ENCODE peak calls at places on chromosomes 2 and 18, in seven cellular contexts. D is spleen; L is cardiac muscle cell; N is uterus; V is neuronal stem cell; P is CD8-positive, alpha-beta T cell; S is HCT116. C is an unnamed sample.

GRCh38 chr2:224369028-224369632 is 32.8 kb downstream of the FAM124B start:
- DNase-seq in L (peak; percentile 72), V (peak; percentile 41), P (no peak), D (no peak), N (no peak), S (peak; percentile 37), C (no peak)

GRCh38 chr18:63319383-63320040 is at the start of gene BCL2:
- DNase-seq in N (no peak), V (no peak), D (no peak), S (no peak), P (peak; percentile 34), L (peak; percentile 52), C (no peak)

GRCh38 chr2:83744830-83745229 is 714.2 kb downstream of the SUCLG1 start:
- DNase-seq in N (no peak), S (no peak), V (no peak), L (no peak), D (no peak), P (no peak), C (no peak)

GRCh38 chr2:171432969-171433762 is 624 bp downstream of the METTL8 start:
- DNase-seq in S (peak; percentile 63), D (peak; percentile 84), V (no peak), L (peak; percentile 34), P (no peak), N (no peak), C (peak; percentile 57)

GRCh38 chr2:67486041-67486796 is 89.1 kb downstream of the ETAA1 start:
- DNase-seq in V (no peak), N (no peak), P (no peak), S (no peak), D (no peak), L (no peak), C (peak; percentile 21)

GRCh38 chr2:128941676-128942075 is 623.0 kb upstream of the HS6ST1 start:
- DNase-seq in S (no peak), V (no peak), N (no peak), P (no peak), D (no peak), L (no peak), C (no peak)

GRCh38 chr2:151261977-151262291 is 271 bp upstream of the RBM43 start:
- DNase-seq in P (no peak), N (no peak), L (no peak), V (no peak), S (no peak), D (no peak), C (no peak)

GRCh38 chr2:135948642-135949355 is 36.6 kb downstream of the DARS1 start:
- DNase-seq in P (no peak), D (no peak), S (peak; percentile 83), N (no peak), V (no peak), L (no peak), C (no peak)

GRCh38 chr2:165018207-165018606 is 62.9 kb upstream of the SLC38A11 start:
- DNase-seq in D (no peak), L (peak; percentile 24), N (no peak), S (no peak), P (no peak), V (peak; percentile 9), C (no peak)

GRCh38 chr2:36059684-36060083 is 295.9 kb upstream of the CRIM1 start:
- DNase-seq in S (no peak), N (no peak), L (no peak), V (no peak), D (no peak), P (no peak), C (no peak)

GRCh38 chr2:26412091-26412673 is 10.5 kb downstream of the DRC1 start:
- DNase-seq in L (no peak), P (no peak), V (no peak), N (no peak), S (no peak), D (no peak), C (no peak)

GRCh38 chr2:99957724-99958123 is 184.7 kb downstream of the AFF3 start:
- DNase-seq in L (no peak), D (no peak), P (no peak), N (no peak), S (no peak), V (no peak), C (no peak)

GRCh38 chr2:151334082-151334815 is 23.1 kb upstream of the TNFAIP6 start:
- DNase-seq in L (no peak), N (no peak), S (no peak), D (no peak), P (no peak), V (no peak), C (peak; percentile 28)

GRCh38 chr18:39462436-39462835 is 1896.8 kb upstream of the CELF4 start:
- DNase-seq in P (no peak), V (no peak), D (no peak), L (no peak), S (no peak), N (no peak), C (no peak)

GRCh38 chr2:242064364-242065250 is 195.1 kb downstream of the RTP5 start:
- DNase-seq in S (no peak), L (no peak), N (no peak), V (no peak), D (peak; percentile 54), P (no peak), C (no peak)

GRCh38 chr2:74045454-74045853 is 60.7 kb downstream of the TET3 start:
- DNase-seq in D (no peak), V (no peak), P (no peak), N (no peak), S (no peak), L (no peak), C (peak; percentile 39)

GRCh38 chr2:240462073-240462703 is 26.7 kb downstream of the GPC1 start:
- DNase-seq in D (peak; percentile 74), S (no peak), V (no peak), N (peak; percentile 12), P (no peak), L (no peak), C (peak; percentile 43)

GRCh38 chr2:3738454-3738853 is 35.1 kb downstream of the DCDC2C start:
- DNase-seq in V (no peak), L (peak; percentile 47), D (no peak), S (peak; percentile 34), N (no peak), P (no peak), C (no peak)

GRCh38 chr2:137168564-137168963 is 403.2 kb downstream of the THSD7B start:
- DNase-seq in S (no peak), N (no peak), L (no peak), D (no peak), P (no peak), V (no peak), C (no peak)

GRCh38 chr2:119174216-119174992 is 15.9 kb upstream of the C1QL2 start:
- DNase-seq in N (no peak), S (peak; percentile 41), V (peak; percentile 27), D (peak; percentile 84), L (peak; percentile 27), P (peak; percentile 35), C (no peak)

GRCh38 chr2:121377676-121378075 is 92.7 kb upstream of the TFCP2L1 start:
- DNase-seq in N (no peak), V (no peak), S (no peak), D (no peak), P (no peak), L (no peak), C (no peak)

GRCh38 chr2:17538022-17538843 is 2.3 kb upstream of the VSNL1 start:
- DNase-seq in P (no peak), S (peak; percentile 19), V (no peak), D (no peak), N (no peak), L (peak; percentile 5), C (peak; percentile 35)

GRCh38 chr2:131034122-131035051 is 58.9 kb downstream of the FAM168B start:
- DNase-seq in S (no peak), P (no peak), D (peak; percentile 75), N (no peak), V (peak; percentile 62), L (peak; percentile 79), C (no peak)

GRCh38 chr2:165953306-165953654 is 296 bp downstream of the TTC21B start:
- DNase-seq in P (no peak), V (no peak), N (no peak), D (no peak), S (peak; percentile 3), L (no peak), C (no peak)

GRCh38 chr2:85843543-85843942 is 45.2 kb downstream of the ST3GAL5 start:
- DNase-seq in V (no peak), L (no peak), D (no peak), S (no peak), P (no peak), N (no peak), C (no peak)

GRCh38 chr18:39448942-39449341 is 1883.3 kb upstream of the CELF4 start:
- DNase-seq in P (no peak), L (no peak), D (no peak), N (no peak), V (no peak), S (no peak), C (no peak)

GRCh38 chr2:219645631-219646527 is 18.4 kb downstream of the SLC4A3 start:
- DNase-seq in S (peak; percentile 65), V (no peak), L (no peak), D (no peak), N (peak; percentile 42), P (no peak), C (no peak)
- H3K27ac ChIP-seq in S (peak overlapping the region; percentile 50), V (no peak overlapping the region), L (peak overlapping the region; percentile 82), D (no peak overlapping the region), N (no peak overlapping the region), P (no peak overlapping the region), C (peak overlapping the region; percentile 16)

GRCh38 chr18:23688528-23688927 is 725 bp upstream of the LAMA3 start:
- DNase-seq in L (no peak), N (no peak), S (no peak), D (no peak), P (no peak), V (no peak), C (no peak)
- H3K4me3 ChIP-seq in L (no peak overlapping the region), N (no peak overlapping the region), S (peak overlapping the region; percentile 28), D (peak overlapping the region; percentile 59), P (no peak overlapping the region), V (no peak overlapping the region), C (no peak overlapping the region)

DNA sequence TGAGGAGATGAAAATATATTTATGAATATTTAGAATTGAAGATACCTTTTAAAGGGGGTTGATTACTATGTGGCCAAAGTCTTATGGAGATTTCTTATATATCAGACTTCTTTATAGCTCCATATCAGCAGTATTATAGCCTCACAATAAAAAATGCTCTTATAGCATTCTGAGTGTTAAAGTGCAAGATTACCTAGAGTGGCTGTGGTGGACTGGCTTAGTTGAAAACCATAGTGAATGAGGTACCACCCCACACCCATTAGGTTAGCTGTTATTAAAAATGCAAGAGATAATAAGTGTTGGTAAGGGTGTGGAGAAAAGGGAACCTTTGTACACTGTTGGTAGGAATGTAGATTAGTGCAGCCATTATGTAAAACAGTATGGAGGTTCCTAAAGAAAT is 39.7 kb downstream of the NCOA1 start:
- DNase-seq in N (no peak), S (no peak), V (no peak), P (no peak), D (no peak), L (no peak), C (no peak)
- H3K4me1 ChIP-seq in N (no peaks in the 10 kb centered on the region), S (no peaks in the 10 kb centered on the region), V (no peaks in the 10 kb centered on the region), P (no peaks in the 10 kb centered on the region), D (no peaks in the 10 kb centered on the region), L (no peaks in the 10 kb centered on the region), C (no peaks in the 10 kb centered on the region)

DNA sequence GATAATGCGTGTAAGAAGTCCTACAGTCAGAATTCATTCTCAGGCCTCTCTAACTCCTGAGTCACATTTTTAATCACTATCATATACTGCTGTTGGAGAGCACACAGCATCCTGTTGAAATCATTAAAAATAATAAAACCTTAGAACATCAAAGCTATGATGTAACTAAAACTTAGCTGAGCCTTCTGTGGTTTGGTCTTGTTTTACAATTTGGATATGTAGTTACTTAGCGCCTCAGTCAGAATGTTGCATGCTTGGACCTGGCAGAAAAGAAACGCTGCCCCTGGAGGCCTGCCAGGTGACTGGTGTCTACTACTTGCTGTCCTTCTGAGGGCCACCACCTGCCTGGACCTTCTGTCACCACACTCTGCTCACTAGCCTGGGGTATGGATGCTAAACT is 261.1 kb upstream of the RASGRP3 start:
- DNase-seq in V (no peak), S (no peak), N (no peak), P (no peak), D (no peak), L (no peak), C (peak; percentile 84)
- H3K27ac ChIP-seq in V (no peak overlapping the region), S (no peak overlapping the region), N (no peak overlapping the region), P (no peak overlapping the region), D (no peak overlapping the region), L (no peak overlapping the region), C (no peak overlapping the region)

C was measured in right cardiac atrium.